ENCODE peak calls at places on chromosomes 11 and 22, in five cellular contexts. H is Peyer's patch, U is A549, G is WTC11, P is AG09319. I is an unnamed sample.
A peak's percentile ranks its signal among the peaks of the same experiment; 100 is the strongest.

GRCh38 chr11:116701876-116702275 is 70.9 kb downstream of the BUD13 start:
- DNase-seq in U (no peak), P (no peak), H (peak; percentile 7), G (no peak), I (no peak)

GRCh38 chr11:47391711-47392432 is 13.5 kb upstream of the SPI1 start:
- DNase-seq in U (no peak), G (no peak), H (no peak), P (no peak), I (no peak)

GRCh38 chr11:47377571-47378010 is 756 bp downstream of the SPI1 start:
- DNase-seq in U (no peak), P (no peak), G (no peak), H (peak; percentile 49), I (no peak)

GRCh38 chr11:68213555-68214172 is 568 bp upstream of the KMT5B start:
- DNase-seq in U (peak; percentile 98), H (peak; percentile 94), G (peak; percentile 78), P (peak; percentile 97), I (peak; percentile 85)

GRCh38 chr11:61480936-61481335 is 27.6 kb upstream of the LRRC10B start:
- DNase-seq in H (no peak), G (peak; percentile 87), P (no peak), U (peak; percentile 55), I (no peak)

GRCh38 chr11:10674440-10674855 is 19.1 kb downstream of the IRAG1 start:
- DNase-seq in G (no peak), U (no peak), H (no peak), P (no peak), I (no peak)

GRCh38 chr11:62127941-62128770 is 4.3 kb downstream of the INCENP start:
- DNase-seq in G (no peak), H (no peak), U (no peak), P (no peak), I (no peak)

GRCh38 chr11:121555172-121555571 is 102.4 kb upstream of the SORL1-AS1 start:
- DNase-seq in H (no peak), G (no peak), U (no peak), P (no peak), I (no peak)

GRCh38 chr11:33664166-33664565 is 36.5 kb downstream of the C11orf91 start:
- DNase-seq in G (no peak), H (no peak), P (no peak), U (no peak), I (no peak)

GRCh38 chr11:2389344-2390026 is 11.1 kb upstream of the TSSC4 start:
- DNase-seq in G (no peak), P (no peak), H (no peak), U (no peak), I (no peak)
- TF ChIP-seq CTCF in G (no peak), P (no peak), H (no peak), U (no peak), I (no peak)

GRCh38 chr11:123511037-123511870 is 81.2 kb downstream of the GRAMD1B start:
- DNase-seq in G (peak; percentile 95), H (peak; percentile 86), P (peak; percentile 83), U (peak; percentile 83), I (peak; percentile 52)
- TF ChIP-seq CTCF in G (peak; percentile 88), H (peak; percentile 76), P (peak; percentile 94), U (peak; percentile 71), I (peak; percentile 39)

GRCh38 chr11:1180171-1180570 is 22.4 kb downstream of the MUC5AC start:
- DNase-seq in G (no peak), H (no peak), P (no peak), U (no peak), I (no peak)
- TF ChIP-seq CTCF in G (no peak), H (no peak), P (no peak), U (no peak), I (no peak)

GRCh38 chr22:23156286-23156685 is 11.0 kb downstream of the RAB36 start:
- DNase-seq in P (no peak), H (no peak), U (no peak), G (peak; percentile 50), I (no peak)
- TF ChIP-seq CTCF in P (no peak), H (no peak), U (no peak), G (no peak), I (no peak)

GRCh38 chr11:19345848-19346681 is 105.3 kb upstream of the E2F8 start:
- DNase-seq in P (no peak), H (no peak), G (peak; percentile 39), U (peak; percentile 7), I (no peak)

GRCh38 chr11:19342036-19342435 is 101.3 kb upstream of the E2F8 start:
- DNase-seq in U (no peak), P (no peak), H (no peak), G (no peak), I (no peak)

GRCh38 chr11:19344661-19345518 is 104.1 kb upstream of the E2F8 start:
- DNase-seq in U (peak; percentile 10), G (peak; percentile 84), P (no peak), H (no peak), I (no peak)

GRCh38 chr11:19347911-19348310 is 107.2 kb upstream of the E2F8 start:
- DNase-seq in P (no peak), U (no peak), G (no peak), H (no peak), I (no peak)

GRCh38 chr11:19345519-19345847 is 104.7 kb upstream of the E2F8 start:
- DNase-seq in G (peak; percentile 57), H (no peak), P (no peak), U (peak; percentile 2), I (no peak)
- TF ChIP-seq CTCF in G (no peak), H (no peak), P (no peak), U (no peak), I (no peak)

GRCh38 chr11:77468527-77468926 is 5.4 kb downstream of the PAK1 start:
- DNase-seq in H (no peak), P (no peak), U (no peak), G (no peak), I (no peak)
- TF ChIP-seq CTCF in H (peak; percentile 16), P (no peak), U (no peak), G (no peak), I (no peak)

GRCh38 chr11:90148900-90149299 is 14.4 kb downstream of the NAALAD2 start:
- DNase-seq in P (no peak), U (no peak), G (no peak), H (no peak), I (no peak)
- TF ChIP-seq CTCF in P (no peak), U (no peak), G (no peak), H (no peak), I (no peak)